ENCODE peak calls at places on chromosomes 5 and 9, in six cellular contexts. C is activated T-helper 1 cell treated with anti-CD3 and anti-CD28 coated beads, Interleukin-12 subunit alpha, Interleukin-12 subunit beta, Interleukin-2, Interleukin-4 antibody, amounts not matched to agents 30 ng/mL and 10 ng/mL and 1 ng/mL, durations not matched to agents 14 hours and 24 hours and 36 hours; G is fibroblast of lung; T is myocyte; X is NCI-H460; L is SHP77. W is an unnamed sample.

GRCh38 chr5:53099546-53099945 is 10.0 kb downstream of the MOCS2 start:
- DNase-seq in C (no peak), G (peak), T (no peak), X (no peak), L (no peak), W (no peak)

GRCh38 chr9:124017064-124017928 is 5.7 kb downstream of the LHX2 start:
- DNase-seq in C (no peak), G (no peak), T (no peak), X (no peak), L (no peak), W (no peak)

GRCh38 chr9:98627291-98627690 is 81.4 kb downstream of the GABBR2 start:
- DNase-seq in C (no peak), G (peak), T (no peak), X (no peak), L (no peak), W (no peak)

GRCh38 chr9:138116521-138116920 is 238.9 kb downstream of the CACNA1B start:
- DNase-seq in C (no peak), G (no peak), T (no peak), X (no peak), L (no peak), W (no peak)

GRCh38 chr5:144183254-144183889 is 12.7 kb downstream of the KCTD16 start:
- DNase-seq in C (no peak), G (peak), T (peak), X (no peak), L (peak), W (peak)

GRCh38 chr9:126805546-126806262 is 864 bp downstream of the ZBTB43 start:
- DNase-seq in C (peak), G (peak), T (peak), X (peak), L (peak), W (no peak)

GRCh38 chr5:25754895-25755294 is 1110.1 kb upstream of the CDH10 start:
- DNase-seq in C (no peak), G (no peak), T (no peak), X (no peak), L (no peak), W (no peak)

GRCh38 chr9:129270903-129271431 is 92.9 kb upstream of the IER5L start:
- DNase-seq in C (no peak), G (peak), T (peak), X (no peak), L (no peak), W (no peak)

GRCh38 chr5:108858959-108859358 is 111.3 kb downstream of the FER start:
- DNase-seq in C (no peak), G (peak), T (no peak), X (no peak), L (no peak), W (no peak)

GRCh38 chr9:98009926-98010325 is 26.8 kb downstream of the ANP32B start:
- DNase-seq in C (no peak), G (peak), T (no peak), X (no peak), L (no peak), W (no peak)

GRCh38 chr5:372556-372910 is 51.0 kb downstream of the AHRR start:
- DNase-seq in C (no peak), G (no peak), T (no peak), X (no peak), L (peak), W (no peak)

GRCh38 chr5:37417347-37417746 is 38.2 kb downstream of the WDR70 start:
- DNase-seq in C (no peak), G (no peak), T (no peak), X (no peak), L (no peak), W (no peak)

GRCh38 chr5:56681346-56681745 is 134.0 kb upstream of the MAP3K1 start:
- DNase-seq in C (no peak), G (peak), T (no peak), X (no peak), L (no peak), W (no peak)

GRCh38 chr5:27458318-27458717 is 419.9 kb upstream of the CDH9 start:
- DNase-seq in C (no peak), G (no peak), T (no peak), X (no peak), L (no peak), W (no peak)

GRCh38 chr5:172172912-172173591 is 15.0 kb downstream of the STK10 start:
- DNase-seq in C (no peak), G (no peak), T (no peak), X (no peak), L (no peak), W (peak)

GRCh38 chr5:91049800-91050199 is 333.3 kb downstream of the ARRDC3 start:
- DNase-seq in C (no peak), G (peak), T (peak), X (no peak), L (no peak), W (no peak)

GRCh38 chr9:109497193-109498165 is 628 bp downstream of the PTPN3 start:
- DNase-seq in C (no peak), G (peak), T (no peak), X (no peak), L (peak), W (no peak)

GRCh38 chr9:98491778-98492177 is 217.0 kb downstream of the GABBR2 start:
- DNase-seq in C (no peak), G (peak), T (peak), X (no peak), L (no peak), W (no peak)

GRCh38 chr5:141330299-141331080 is at the start of gene PCDHGA1:
- DNase-seq in C (no peak), G (peak), T (peak), X (peak), L (peak), W (no peak)

GRCh38 chr9:79829566-79830347 is 258.0 kb downstream of the TLE4 start:
- DNase-seq in C (no peak), G (no peak), T (no peak), X (no peak), L (no peak), W (no peak)

GRCh38 chr9:14389146-14389545 is 75.2 kb upstream of the NFIB start:
- DNase-seq in C (no peak), G (no peak), T (no peak), X (no peak), L (no peak), W (no peak)

W was measured in midbrain.